ENCODE peak calls at places on chromosomes 6 and 20, in seven cellular contexts. B is lower lobe of right lung, P is tibial artery, S is PC-3, F is mucosa of descending colon, D is heart left ventricle, M is A673. C is an unnamed sample. For H3K4me1, the result is how much of the 10 kb centered on the place peaks cover.

GRCh38 chr6:109874621-109875020 is 103.5 kb upstream of the GPR6 start:
- DNase-seq in B (no peak), P (no peak), S (no peak), F (no peak), D (no peak), M (no peak), C (no peak)

GRCh38 chr20:23449400-23449799 is 3.3 kb downstream of the CST11 start:
- DNase-seq in B (no peak), P (no peak), S (no peak), F (no peak), D (no peak), M (no peak), C (peak)

GRCh38 chr6:106370639-106371038 is 10.1 kb downstream of the CRYBG1 start:
- DNase-seq in B (no peak), P (no peak), S (peak), F (no peak), D (no peak), M (no peak), C (no peak)

GRCh38 chr6:168906251-168906845 is 347.3 kb downstream of the THBS2 start:
- DNase-seq in B (no peak), P (no peak), S (no peak), F (peak), D (no peak), M (no peak), C (no peak)

GRCh38 chr6:22147983-22148797 is 148.6 kb downstream of the PRL start:
- DNase-seq in B (peak), P (no peak), S (peak), F (peak), D (peak), M (peak), C (peak)

GRCh38 chr6:42046491-42047219 is 3.7 kb upstream of the TAF8 start:
- DNase-seq in B (no peak), P (peak), S (no peak), F (no peak), D (no peak), M (no peak), C (peak)

GRCh38 chr20:48706710-48707339 is 121.0 kb downstream of the PREX1 start:
- DNase-seq in B (no peak), P (peak), S (no peak), F (no peak), D (peak), M (no peak), C (peak)

GRCh38 chr20:43751167-43752050 is 24.6 kb upstream of the GTSF1L start:
- DNase-seq in B (no peak), P (no peak), S (peak), F (no peak), D (no peak), M (no peak), C (peak)

GRCh38 chr6:2663123-2663522 is 87.6 kb downstream of the MYLK4 start:
- DNase-seq in B (no peak), P (no peak), S (no peak), F (no peak), D (no peak), M (no peak), C (no peak)

GRCh38 chr6:31007694-31008093 is 2.6 kb upstream of the MUC22 start:
- DNase-seq in B (no peak), P (no peak), S (peak), F (no peak), D (no peak), M (peak), C (peak)

GRCh38 chr20:13692802-13693736 is 54.3 kb upstream of the TASP1 start:
- DNase-seq in B (no peak), P (no peak), S (no peak), F (no peak), D (no peak), M (no peak), C (no peak)

GRCh38 chr6:18632670-18633410 is 245.7 kb downstream of the RNF144B start:
- DNase-seq in B (no peak), P (no peak), S (peak), F (no peak), D (no peak), M (no peak), C (peak)

GRCh38 chr20:58480455-58481356 is 34.5 kb downstream of the APCDD1L start:
- DNase-seq in B (no peak), P (no peak), S (no peak), F (no peak), D (no peak), M (no peak), C (no peak)

GRCh38 chr6:2141644-2142290 is 103.6 kb downstream of the GMDS start:
- DNase-seq in B (no peak), P (no peak), S (no peak), F (no peak), D (no peak), M (no peak), C (no peak)

GRCh38 chr20:10453241-10453640 is 18.1 kb downstream of the SLX4IP start:
- DNase-seq in B (no peak), P (no peak), S (no peak), F (peak), D (peak), M (no peak), C (no peak)

GRCh38 chr6:110415297-110415916 is at the start of gene DDO:
- DNase-seq in B (peak), P (peak), S (peak), F (peak), D (peak), M (no peak), C (peak)

GRCh38 chr20:19211661-19212523 is 550 bp upstream of the SLC24A3 start:
- DNase-seq in B (peak), P (peak), S (no peak), F (peak), D (peak), M (peak), C (peak)

GRCh38 chr20:18678599-18678998 is 90.7 kb downstream of the DTD1 start:
- DNase-seq in B (no peak), P (no peak), S (no peak), F (no peak), D (no peak), M (no peak), C (no peak)

GRCh38 chr6:41042167-41042566 is at the start of gene TSPO2:
- DNase-seq in B (no peak), P (no peak), S (no peak), F (no peak), D (no peak), M (no peak), C (no peak)

GRCh38 chr6:40353197-40353966 is 233.8 kb downstream of the LRFN2 start:
- DNase-seq in B (no peak), P (no peak), S (no peak), F (no peak), D (no peak), M (no peak), C (no peak)

GRCh38 chr20:45813006-45813340 is 529 bp downstream of the UBE2C start:
- DNase-seq in B (no peak), P (no peak), S (no peak), F (no peak), D (no peak), M (no peak), C (no peak)

GRCh38 chr6:12286381-12287132 is 3.6 kb upstream of the EDN1 start:
- DNase-seq in B (no peak), P (no peak), S (peak), F (no peak), D (no peak), M (peak), C (no peak)

GRCh38 chr6:8113260-8113659 is 10.9 kb upstream of the EEF1E1 start:
- DNase-seq in B (no peak), P (no peak), S (no peak), F (no peak), D (no peak), M (no peak), C (peak)

GRCh38 chr6:167142433-167142761 is 15.4 kb downstream of the GPR31 start:
- DNase-seq in B (no peak), P (no peak), S (no peak), F (no peak), D (no peak), M (no peak), C (no peak)

GRCh38 chr6:130968486-130968885 is 94.6 kb downstream of the EPB41L2 start:
- DNase-seq in B (no peak), P (no peak), S (no peak), F (no peak), D (no peak), M (no peak), C (peak)

GRCh38 chr6:100078509-100078908 is 84.5 kb upstream of the MCHR2 start:
- DNase-seq in B (no peak), P (no peak), S (peak), F (peak), D (no peak), M (peak), C (peak)

GRCh38 chr6:114619621-114620020 is 276.8 kb upstream of the HS3ST5 start:
- DNase-seq in B (no peak), P (no peak), S (peak), F (no peak), D (no peak), M (no peak), C (peak)

GRCh38 chr6:41531591-41532582 is 14.3 kb upstream of the FOXP4 start:
- DNase-seq in B (no peak), P (no peak), S (peak), F (no peak), D (no peak), M (peak), C (peak)

GRCh38 chr20:60137657-60138245 is 179.5 kb downstream of the CDH26 start:
- DNase-seq in B (no peak), P (no peak), S (peak), F (peak), D (no peak), M (peak), C (peak)

GRCh38 chr6:80553071-80553740 is 446.7 kb downstream of the BCKDHB start:
- DNase-seq in B (no peak), P (no peak), S (no peak), F (no peak), D (peak), M (no peak), C (peak)

DNA sequence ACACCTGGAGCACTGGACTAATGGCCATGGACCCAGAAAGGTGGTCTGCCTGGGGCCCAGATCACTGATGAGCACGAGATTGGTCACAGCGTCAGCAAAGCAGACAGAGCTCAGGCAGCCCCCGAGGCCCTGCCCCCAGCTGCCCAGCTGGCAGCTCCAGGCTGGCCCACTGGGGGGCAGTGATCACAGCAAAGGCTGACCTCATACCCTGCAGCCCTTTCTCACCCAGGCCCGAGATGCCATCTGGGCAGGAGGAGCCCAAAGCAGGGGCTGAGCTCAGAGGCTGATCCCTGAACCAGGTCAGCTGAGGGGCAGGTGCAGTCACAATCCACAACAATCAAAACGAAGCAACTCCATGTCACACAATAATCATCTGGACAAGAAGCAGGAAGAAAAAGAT is 4.1 kb downstream of the MAP1LC3A start:
- DNase-seq in B (no peak), P (no peak), S (peak), F (no peak), D (no peak), M (no peak), C (peak)
- TF ChIP-seq CTCF in B (peak), P (peak), S (peak), F (no peak), D (peak), M (peak), C (peak)

GRCh38 chr6:127924031-127924430 is 23.2 kb upstream of the THEMIS start:
- DNase-seq in B (no peak), P (no peak), S (no peak), F (no peak), D (no peak), M (no peak), C (no peak)
- H3K4me1 ChIP-seq in B (under half), P (under half), S (under half), F (under half), D (under half), M (under half), C (under half)

GRCh38 chr6:38570750-38571149 is 69.0 kb downstream of the BTBD9 start:
- DNase-seq in B (no peak), P (no peak), S (peak), F (no peak), D (no peak), M (peak), C (no peak)
- TF ChIP-seq CTCF in B (peak), P (peak), S (peak), F (no peak), D (peak), M (peak), C (no peak)

DNA sequence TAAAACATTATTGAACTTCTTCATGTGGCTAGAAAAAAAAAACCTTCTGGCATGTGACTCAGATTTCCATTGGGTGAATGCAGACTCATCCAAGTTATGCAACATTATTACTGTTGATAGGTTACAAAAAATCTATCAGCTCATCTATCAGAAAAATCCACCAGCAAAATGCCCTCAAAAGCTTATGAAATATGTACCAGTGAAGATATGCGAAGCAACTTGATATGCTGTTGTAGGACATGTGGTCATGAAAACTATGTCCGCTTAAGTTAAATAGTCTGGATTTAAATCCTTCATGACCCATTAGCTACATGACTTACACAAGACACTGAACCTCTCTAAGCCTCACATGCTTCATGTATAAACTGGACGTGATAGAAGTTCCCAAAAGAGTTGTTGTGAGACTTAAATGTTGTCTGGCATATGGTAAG is 12.4 kb upstream of the BFSP1 start:
- DNase-seq in B (no peak), P (no peak), S (no peak), F (no peak), D (no peak), M (no peak), C (peak)
- H3K4me1 ChIP-seq in B (under half), P (under half), S (under half), F (under half), D (under half), M (under half), C (under half)

GRCh38 chr6:119284861-119285521 is 64.6 kb downstream of the MAN1A1 start:
- DNase-seq in B (no peak), P (no peak), S (peak), F (no peak), D (no peak), M (no peak), C (no peak)
- TF ChIP-seq CTCF in B (peak), P (no peak), S (peak), F (no peak), D (peak), M (peak), C (no peak)

DNA sequence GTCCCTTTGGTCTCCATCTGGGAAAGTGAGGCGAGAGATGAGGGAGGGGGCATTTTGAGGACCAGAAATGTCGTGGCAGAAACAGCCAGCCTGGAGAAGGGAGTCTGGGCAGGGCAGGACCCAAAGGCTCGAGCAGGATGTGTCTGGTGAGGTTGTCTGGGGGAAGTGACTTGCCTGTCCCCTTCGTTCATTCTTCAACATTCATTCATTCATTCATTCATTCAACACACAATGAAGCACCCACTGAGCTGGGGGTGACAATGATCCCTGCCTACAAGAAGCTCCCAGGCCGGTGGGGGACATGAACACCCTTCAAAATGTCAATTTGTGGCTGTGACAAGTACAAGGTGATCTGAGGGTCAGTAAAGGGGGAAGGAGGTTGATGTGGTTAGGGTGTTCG is 80.6 kb downstream of the CEBPB start:
- DNase-seq in B (no peak), P (no peak), S (no peak), F (no peak), D (no peak), M (no peak), C (no peak)
- H3K4me1 ChIP-seq in B (half or more), P (under half), S (under half), F (under half), D (under half), M (under half), C (under half)

GRCh38 chr6:138909511-138909910 is 78.5 kb downstream of the REPS1 start:
- DNase-seq in B (no peak), P (no peak), S (no peak), F (no peak), D (no peak), M (no peak), C (no peak)
- TF ChIP-seq CTCF in B (no peak), P (no peak), S (no peak), F (no peak), D (no peak), M (no peak), C (no peak)

C was measured in fibroblast of lung.